ENCODE peak calls at places on chromosomes 11 and 22, in ten cellular contexts. One of them, this sample, is unnamed.

GRCh38 chr11:8263109-8263768 is 439 bp downstream of the LMO1 start:
- DNase-seq in sigmoid colon: peak; percentile 59
- DNase-seq in HCT116: no peak
- DNase-seq in transverse colon: no peak
- DNase-seq in spleen: peak; percentile 76
- DNase-seq in GM12891: no peak
- DNase-seq in K562: no peak
- DNase-seq in GM12892: peak; percentile 45
- DNase-seq in suprapubic skin: peak; percentile 63
- DNase-seq in stomach: no peak
- DNase-seq in this sample: no peak

GRCh38 chr22:38700271-38700788 is 413 bp downstream of the JOSD1 start:
- DNase-seq in suprapubic skin: peak; percentile 90
- DNase-seq in GM12891: no peak
- DNase-seq in GM12892: no peak
- DNase-seq in transverse colon: peak; percentile 80
- DNase-seq in sigmoid colon: peak; percentile 83
- DNase-seq in K562: no peak
- DNase-seq in stomach: peak; percentile 79
- DNase-seq in spleen: peak; percentile 96
- DNase-seq in HCT116: no peak
- DNase-seq in this sample: no peak

GRCh38 chr22:44667829-44668189 is 34.2 kb upstream of the PRR5 start:
- DNase-seq in GM12891: no peak
- DNase-seq in GM12892: no peak
- DNase-seq in suprapubic skin: no peak
- DNase-seq in transverse colon: peak; percentile 53
- DNase-seq in sigmoid colon: peak; percentile 58
- DNase-seq in spleen: no peak
- DNase-seq in K562: no peak
- DNase-seq in stomach: no peak
- DNase-seq in HCT116: no peak
- DNase-seq in this sample: no peak

GRCh38 chr22:42920101-42920820 is 63.2 kb upstream of the ARFGAP3 start:
- DNase-seq in HCT116: no peak
- DNase-seq in GM12892: no peak
- DNase-seq in suprapubic skin: no peak
- DNase-seq in spleen: peak; percentile 54
- DNase-seq in GM12891: no peak
- DNase-seq in sigmoid colon: peak; percentile 55
- DNase-seq in stomach: no peak
- DNase-seq in K562: no peak
- DNase-seq in transverse colon: no peak
- DNase-seq in this sample: no peak

GRCh38 chr11:133997556-133997955 is 40.8 kb upstream of the IGSF9B start:
- DNase-seq in stomach: no peak
- DNase-seq in HCT116: no peak
- DNase-seq in transverse colon: no peak
- DNase-seq in K562: no peak
- DNase-seq in sigmoid colon: no peak
- DNase-seq in GM12892: no peak
- DNase-seq in suprapubic skin: no peak
- DNase-seq in spleen: no peak
- DNase-seq in GM12891: no peak
- DNase-seq in this sample: no peak

GRCh38 chr22:28799834-28800307 is 498 bp downstream of the XBP1 start:
- DNase-seq in GM12892: no peak
- DNase-seq in suprapubic skin: peak; percentile 84
- DNase-seq in transverse colon: peak; percentile 73
- DNase-seq in GM12891: no peak
- DNase-seq in K562: peak; percentile 64
- DNase-seq in spleen: peak; percentile 92
- DNase-seq in sigmoid colon: peak; percentile 85
- DNase-seq in stomach: peak; percentile 72
- DNase-seq in HCT116: no peak
- DNase-seq in this sample: peak; percentile 61

GRCh38 chr22:46367707-46368191 is 32.2 kb downstream of the TRMU start:
- DNase-seq in spleen: peak; percentile 92
- DNase-seq in GM12892: peak; percentile 94
- DNase-seq in HCT116: peak; percentile 29
- DNase-seq in suprapubic skin: no peak
- DNase-seq in GM12891: peak; percentile 92
- DNase-seq in transverse colon: peak; percentile 87
- DNase-seq in K562: peak; percentile 72
- DNase-seq in sigmoid colon: no peak
- DNase-seq in stomach: peak; percentile 89
- DNase-seq in this sample: no peak

GRCh38 chr22:29313126-29314071 is 2.1 kb downstream of the RASL10A start:
- DNase-seq in transverse colon: peak; percentile 48
- DNase-seq in spleen: peak; percentile 75
- DNase-seq in GM12891: peak; percentile 53
- DNase-seq in K562: peak; percentile 21
- DNase-seq in stomach: no peak
- DNase-seq in sigmoid colon: peak; percentile 70
- DNase-seq in HCT116: peak; percentile 34
- DNase-seq in suprapubic skin: no peak
- DNase-seq in GM12892: peak; percentile 23
- DNase-seq in this sample: no peak

GRCh38 chr22:42171946-42172345 is 41.3 kb upstream of the CYP2D6 start:
- DNase-seq in GM12891: no peak
- DNase-seq in transverse colon: no peak
- DNase-seq in stomach: no peak
- DNase-seq in spleen: no peak
- DNase-seq in sigmoid colon: no peak
- DNase-seq in K562: no peak
- DNase-seq in GM12892: no peak
- DNase-seq in HCT116: no peak
- DNase-seq in suprapubic skin: no peak
- DNase-seq in this sample: no peak

GRCh38 chr11:35994421-35994820 is 50.6 kb downstream of the LDLRAD3 start:
- DNase-seq in K562: no peak
- DNase-seq in sigmoid colon: no peak
- DNase-seq in HCT116: no peak
- DNase-seq in transverse colon: no peak
- DNase-seq in GM12892: no peak
- DNase-seq in stomach: no peak
- DNase-seq in GM12891: no peak
- DNase-seq in spleen: no peak
- DNase-seq in suprapubic skin: no peak
- DNase-seq in this sample: no peak

GRCh38 chr11:96309001-96309642 is 33.9 kb downstream of the MAML2 start:
- DNase-seq in HCT116: no peak
- DNase-seq in transverse colon: no peak
- DNase-seq in K562: no peak
- DNase-seq in stomach: no peak
- DNase-seq in suprapubic skin: no peak
- DNase-seq in sigmoid colon: no peak
- DNase-seq in GM12892: no peak
- DNase-seq in spleen: no peak
- DNase-seq in GM12891: no peak
- DNase-seq in this sample: no peak

DNA sequence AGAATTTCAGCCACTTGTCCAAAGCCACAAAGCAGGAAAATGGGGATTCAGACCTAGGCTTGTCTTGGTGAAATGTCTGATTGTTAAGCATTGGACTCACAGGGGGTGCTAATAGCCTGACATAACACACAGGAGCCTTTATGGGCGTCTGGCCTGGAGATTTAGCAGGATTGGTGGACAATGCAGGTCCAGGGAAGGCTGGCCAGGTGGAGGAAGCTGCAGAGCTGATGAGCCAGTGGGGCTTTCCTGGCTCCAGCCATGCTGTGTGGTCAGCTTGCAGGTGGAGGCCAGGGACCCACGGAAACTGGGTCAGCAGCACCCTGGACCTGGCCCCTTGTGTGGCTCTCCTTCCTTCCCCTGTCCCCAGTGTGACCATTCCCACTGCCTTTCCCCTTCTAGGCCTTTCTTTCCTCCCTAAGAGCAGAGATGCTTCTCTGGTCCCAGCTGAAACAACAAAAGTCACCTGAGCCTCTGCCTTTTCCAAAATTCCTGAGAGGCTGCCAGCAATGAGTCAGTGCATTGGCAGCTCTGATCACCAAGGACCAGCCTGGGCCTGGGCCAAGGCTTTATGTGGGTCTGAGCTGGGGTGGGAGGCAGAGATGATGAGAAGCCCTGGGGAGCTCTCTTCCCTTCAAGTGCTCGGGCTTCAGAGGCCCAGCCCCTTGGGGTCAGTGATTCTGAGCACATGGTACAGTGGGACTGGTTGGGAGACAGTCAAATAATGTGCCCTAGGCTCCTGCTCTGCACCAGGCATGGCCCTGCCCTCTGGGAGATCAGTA is 85.2 kb downstream of the CCDC81 start:
- DNase-seq in suprapubic skin: no peak
- DNase-seq in GM12891: no peak
- DNase-seq in spleen: no peak
- DNase-seq in sigmoid colon: no peak
- DNase-seq in K562: no peak
- DNase-seq in GM12892: no peak
- DNase-seq in HCT116: peak; percentile 27
- DNase-seq in transverse colon: no peak
- DNase-seq in stomach: peak; percentile 56
- DNase-seq in this sample: peak; percentile 73
- TF ChIP-seq POLR2AphosphoS5 in suprapubic skin: no peak
- TF ChIP-seq POLR2AphosphoS5 in GM12891: no peak
- TF ChIP-seq POLR2AphosphoS5 in spleen: no peak
- TF ChIP-seq POLR2AphosphoS5 in sigmoid colon: no peak
- TF ChIP-seq POLR2AphosphoS5 in K562: no peak
- TF ChIP-seq POLR2AphosphoS5 in GM12892: no peak
- TF ChIP-seq POLR2AphosphoS5 in HCT116: no peak
- TF ChIP-seq POLR2AphosphoS5 in transverse colon: no peak
- TF ChIP-seq POLR2AphosphoS5 in stomach: no peak
- TF ChIP-seq POLR2AphosphoS5 in this sample: peak; percentile 11

GRCh38 chr11:65095974-65096806 is at the start of gene VPS51:
- DNase-seq in K562: peak; percentile 93
- DNase-seq in HCT116: peak; percentile 88
- DNase-seq in stomach: peak; percentile 92
- DNase-seq in spleen: peak; percentile 95
- DNase-seq in GM12891: peak; percentile 92
- DNase-seq in transverse colon: peak; percentile 92
- DNase-seq in GM12892: peak; percentile 95
- DNase-seq in sigmoid colon: peak; percentile 95
- DNase-seq in suprapubic skin: peak; percentile 92
- DNase-seq in this sample: peak; percentile 84
- TF ChIP-seq POLR2A in K562: peak; percentile 94
- TF ChIP-seq POLR2A in HCT116: peak; percentile 94
- TF ChIP-seq POLR2A in stomach: no peak
- TF ChIP-seq POLR2A in spleen: peak; percentile 88
- TF ChIP-seq POLR2A in GM12891: peak; percentile 98
- TF ChIP-seq POLR2A in transverse colon: peak; percentile 82
- TF ChIP-seq POLR2A in GM12892: peak; percentile 95
- TF ChIP-seq POLR2A in sigmoid colon: peak; percentile 41
- TF ChIP-seq POLR2A in suprapubic skin: peak; percentile 44
- TF ChIP-seq POLR2A in this sample: no peak

GRCh38 chr11:103805688-103806009 is 230.8 kb upstream of the DDI1 start:
- DNase-seq in stomach: no peak
- DNase-seq in sigmoid colon: no peak
- DNase-seq in K562: no peak
- DNase-seq in suprapubic skin: no peak
- DNase-seq in transverse colon: no peak
- DNase-seq in GM12891: no peak
- DNase-seq in spleen: no peak
- DNase-seq in GM12892: no peak
- DNase-seq in HCT116: no peak
- DNase-seq in this sample: no peak

GRCh38 chr11:103803062-103803461 is 233.4 kb upstream of the DDI1 start:
- DNase-seq in transverse colon: no peak
- DNase-seq in stomach: no peak
- DNase-seq in GM12891: no peak
- DNase-seq in spleen: no peak
- DNase-seq in sigmoid colon: no peak
- DNase-seq in GM12892: no peak
- DNase-seq in suprapubic skin: no peak
- DNase-seq in HCT116: no peak
- DNase-seq in K562: no peak
- DNase-seq in this sample: no peak

GRCh38 chr11:103798029-103798428 is 238.4 kb upstream of the DDI1 start:
- DNase-seq in suprapubic skin: no peak
- DNase-seq in sigmoid colon: no peak
- DNase-seq in GM12892: no peak
- DNase-seq in GM12891: no peak
- DNase-seq in K562: no peak
- DNase-seq in HCT116: no peak
- DNase-seq in stomach: no peak
- DNase-seq in spleen: no peak
- DNase-seq in transverse colon: no peak
- DNase-seq in this sample: no peak

GRCh38 chr11:103798456-103798855 is 238.0 kb upstream of the DDI1 start:
- DNase-seq in sigmoid colon: no peak
- DNase-seq in spleen: no peak
- DNase-seq in suprapubic skin: no peak
- DNase-seq in GM12891: no peak
- DNase-seq in transverse colon: no peak
- DNase-seq in HCT116: no peak
- DNase-seq in K562: no peak
- DNase-seq in stomach: no peak
- DNase-seq in GM12892: no peak
- DNase-seq in this sample: no peak

GRCh38 chr11:103800406-103801114 is 235.9 kb upstream of the DDI1 start:
- DNase-seq in GM12892: no peak
- DNase-seq in GM12891: no peak
- DNase-seq in suprapubic skin: no peak
- DNase-seq in transverse colon: no peak
- DNase-seq in sigmoid colon: no peak
- DNase-seq in K562: no peak
- DNase-seq in spleen: no peak
- DNase-seq in stomach: no peak
- DNase-seq in HCT116: no peak
- DNase-seq in this sample: no peak
- TF ChIP-seq POLR2AphosphoS5 in GM12892: no peak
- TF ChIP-seq POLR2AphosphoS5 in GM12891: no peak
- TF ChIP-seq POLR2AphosphoS5 in suprapubic skin: no peak
- TF ChIP-seq POLR2AphosphoS5 in transverse colon: no peak
- TF ChIP-seq POLR2AphosphoS5 in sigmoid colon: peak; percentile 32
- TF ChIP-seq POLR2AphosphoS5 in K562: no peak
- TF ChIP-seq POLR2AphosphoS5 in spleen: no peak
- TF ChIP-seq POLR2AphosphoS5 in stomach: no peak
- TF ChIP-seq POLR2AphosphoS5 in HCT116: no peak
- TF ChIP-seq POLR2AphosphoS5 in this sample: no peak

GRCh38 chr11:122468965-122469364 is 186.6 kb upstream of the UBASH3B start:
- DNase-seq in sigmoid colon: no peak
- DNase-seq in transverse colon: no peak
- DNase-seq in HCT116: no peak
- DNase-seq in GM12891: no peak
- DNase-seq in GM12892: no peak
- DNase-seq in suprapubic skin: no peak
- DNase-seq in spleen: no peak
- DNase-seq in stomach: no peak
- DNase-seq in K562: no peak
- DNase-seq in this sample: no peak
- TF ChIP-seq POLR2A in sigmoid colon: no peak
- TF ChIP-seq POLR2A in transverse colon: no peak
- TF ChIP-seq POLR2A in HCT116: no peak
- TF ChIP-seq POLR2A in GM12891: no peak
- TF ChIP-seq POLR2A in GM12892: no peak
- TF ChIP-seq POLR2A in suprapubic skin: no peak
- TF ChIP-seq POLR2A in spleen: no peak
- TF ChIP-seq POLR2A in stomach: no peak
- TF ChIP-seq POLR2A in K562: no peak
- TF ChIP-seq POLR2A in this sample: no peak

GRCh38 chr11:12397953-12398352 is 20.6 kb downstream of the PARVA start:
- DNase-seq in GM12891: no peak
- DNase-seq in spleen: no peak
- DNase-seq in sigmoid colon: peak; percentile 96
- DNase-seq in K562: no peak
- DNase-seq in transverse colon: peak; percentile 50
- DNase-seq in stomach: no peak
- DNase-seq in suprapubic skin: no peak
- DNase-seq in GM12892: no peak
- DNase-seq in HCT116: no peak
- DNase-seq in this sample: no peak
- TF ChIP-seq POLR2AphosphoS5 in GM12891: no peak
- TF ChIP-seq POLR2AphosphoS5 in spleen: peak; percentile 52
- TF ChIP-seq POLR2AphosphoS5 in sigmoid colon: peak; percentile 91
- TF ChIP-seq POLR2AphosphoS5 in K562: no peak
- TF ChIP-seq POLR2AphosphoS5 in transverse colon: peak; percentile 76
- TF ChIP-seq POLR2AphosphoS5 in stomach: peak; percentile 81
- TF ChIP-seq POLR2AphosphoS5 in suprapubic skin: no peak
- TF ChIP-seq POLR2AphosphoS5 in GM12892: no peak
- TF ChIP-seq POLR2AphosphoS5 in HCT116: no peak
- TF ChIP-seq POLR2AphosphoS5 in this sample: no peak

This sample was measured in breast epithelium.